ENCODE peak calls at places on chromosomes 11 and 22, in five cellular contexts. Z, C, V, L and M are unnamed samples.

GRCh38 chr11:32847511-32847910 is 17.8 kb downstream of the PRRG4 start:
- DNase-seq in V (no peak), L (no peak), C (no peak), Z (no peak), M (no peak)

GRCh38 chr11:68457898-68458249 is 2.7 kb upstream of the PPP6R3 start:
- DNase-seq in L (no peak), C (no peak), Z (no peak), V (no peak), M (no peak)

GRCh38 chr11:102360681-102361080 is 13.7 kb downstream of the BIRC2 start:
- DNase-seq in V (no peak), C (no peak), Z (no peak), L (peak; percentile 32), M (no peak)

GRCh38 chr11:58866788-58867187 is 22.3 kb upstream of the GLYATL2 start:
- DNase-seq in C (no peak), L (no peak), V (no peak), Z (no peak), M (no peak)

GRCh38 chr11:464316-464715 is 14.2 kb downstream of the PTDSS2 start:
- DNase-seq in Z (no peak), V (no peak), C (no peak), L (no peak), M (no peak)

GRCh38 chr11:17542249-17542648 is 2.0 kb downstream of the USH1C start:
- DNase-seq in C (no peak), L (no peak), V (peak; percentile 1), Z (no peak), M (no peak)

GRCh38 chr22:44274918-44275665 is 37.7 kb downstream of the SHISAL1 start:
- DNase-seq in L (no peak), V (no peak), C (no peak), Z (no peak), M (no peak)

GRCh38 chr11:62974848-62975522 is 9.8 kb downstream of the SLC22A6 start:
- DNase-seq in C (peak; percentile 84), V (peak; percentile 56), L (no peak), Z (peak; percentile 67), M (no peak)

GRCh38 chr11:86486261-86487030 is 111.8 kb downstream of the CCDC81 start:
- DNase-seq in C (no peak), Z (no peak), V (no peak), L (no peak), M (no peak)

GRCh38 chr11:1844221-1845094 is 5.7 kb downstream of the TNNI2 start:
- DNase-seq in C (no peak), Z (no peak), V (peak; percentile 73), L (peak; percentile 22), M (no peak)

GRCh38 chr22:38952382-38952993 is 4.9 kb upstream of the APOBEC3A start:
- DNase-seq in C (no peak), V (no peak), L (no peak), Z (no peak), M (no peak)

GRCh38 chr11:46982797-46983452 is 46.4 kb downstream of the CSTPP1 start:
- DNase-seq in C (no peak), V (no peak), L (no peak), Z (no peak), M (no peak)

GRCh38 chr11:15057352-15057751 is 16.0 kb upstream of the CALCB start:
- DNase-seq in C (no peak), L (no peak), V (no peak), Z (no peak), M (no peak)

GRCh38 chr11:76704171-76704948 is 33.8 kb upstream of the LRRC32 start:
- DNase-seq in L (no peak), V (no peak), C (no peak), Z (no peak), M (no peak)

GRCh38 chr11:23502821-23503220 is 642.5 kb upstream of the CCDC179 start:
- DNase-seq in Z (no peak), C (no peak), V (no peak), L (no peak), M (no peak)
- H3K4me1 ChIP-seq in Z (no peaks in the 10 kb centered on the region), C (no peaks in the 10 kb centered on the region), V (no peaks in the 10 kb centered on the region), L (no peaks in the 10 kb centered on the region), M (no peaks in the 10 kb centered on the region)

GRCh38 chr22:10780281-10780680 is 4747.7 kb upstream of the OR11H1 start:
- DNase-seq in L (no peak), Z (no peak), C (no peak), V (no peak), M (no peak)
- H3K9me3 ChIP-seq in L (no peaks in the 10 kb centered on the region), Z (peaks cover 54% of the 10 kb centered on the region), C (peaks cover 3% of the 10 kb centered on the region), V (peaks cover 23% of the 10 kb centered on the region), M (no peaks in the 10 kb centered on the region)

GRCh38 chr11:128497057-128497957 is 90.1 kb downstream of the ETS1 start:
- DNase-seq in C (no peak), L (no peak), V (no peak), Z (no peak), M (peak; percentile 95)
- H3K4me1 ChIP-seq in C (peaks cover 4% of the 10 kb centered on the region), L (peaks cover 90% of the 10 kb centered on the region), V (peaks cover 100% of the 10 kb centered on the region), Z (no peaks in the 10 kb centered on the region), M (peaks cover 100% of the 10 kb centered on the region)

DNA sequence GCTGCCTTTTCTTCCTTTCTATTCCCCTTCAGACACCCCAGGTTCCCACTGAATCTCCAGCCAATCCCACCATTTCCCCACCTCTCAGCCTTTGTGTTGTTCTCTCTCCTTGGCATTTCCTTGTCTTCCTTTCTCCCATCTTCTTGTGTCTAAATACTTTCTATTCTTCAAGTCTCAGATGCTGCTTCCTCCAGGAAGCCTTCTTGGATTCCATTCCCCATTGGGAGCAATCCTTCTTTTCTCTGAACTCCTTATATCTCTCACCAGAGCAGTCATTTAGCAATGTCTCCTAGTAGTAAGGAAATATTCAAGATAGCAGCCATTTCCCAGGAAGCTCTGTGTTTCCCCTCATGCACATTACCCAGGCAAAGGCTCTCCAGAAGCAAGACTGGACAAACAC is 15.4 kb downstream of the YPEL4 start:
- DNase-seq in C (no peak), L (no peak), Z (no peak), V (no peak), M (no peak)
- H3K9me3 ChIP-seq in C (no peaks in the 10 kb centered on the region), L (no peaks in the 10 kb centered on the region), Z (no peaks in the 10 kb centered on the region), V (no peaks in the 10 kb centered on the region), M (no peaks in the 10 kb centered on the region)

DNA sequence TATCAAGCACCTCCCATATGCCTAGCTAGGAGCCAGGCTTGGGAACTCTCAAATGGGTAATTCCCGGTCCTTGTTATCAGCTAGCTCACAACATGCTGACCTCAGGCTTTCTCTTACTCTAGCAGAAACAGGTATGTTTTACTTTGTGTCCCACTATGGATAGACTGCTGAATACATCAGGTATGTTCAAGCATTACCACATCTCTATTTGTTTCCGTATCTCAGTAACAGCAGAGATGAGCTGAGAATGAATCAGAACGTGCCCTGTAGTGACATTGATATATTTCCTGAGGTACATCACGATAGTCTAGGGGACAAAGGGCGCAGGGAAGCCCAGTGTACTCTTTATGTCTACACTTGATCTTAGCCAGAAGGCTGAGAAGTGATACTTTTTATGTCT is 29.3 kb downstream of the SHISA8 start:
- DNase-seq in C (no peak), V (no peak), Z (no peak), L (no peak), M (no peak)
- H3K4me1 ChIP-seq in C (no peaks in the 10 kb centered on the region), V (peaks cover 37% of the 10 kb centered on the region), Z (no peaks in the 10 kb centered on the region), L (no peaks in the 10 kb centered on the region), M (no peaks in the 10 kb centered on the region)

DNA sequence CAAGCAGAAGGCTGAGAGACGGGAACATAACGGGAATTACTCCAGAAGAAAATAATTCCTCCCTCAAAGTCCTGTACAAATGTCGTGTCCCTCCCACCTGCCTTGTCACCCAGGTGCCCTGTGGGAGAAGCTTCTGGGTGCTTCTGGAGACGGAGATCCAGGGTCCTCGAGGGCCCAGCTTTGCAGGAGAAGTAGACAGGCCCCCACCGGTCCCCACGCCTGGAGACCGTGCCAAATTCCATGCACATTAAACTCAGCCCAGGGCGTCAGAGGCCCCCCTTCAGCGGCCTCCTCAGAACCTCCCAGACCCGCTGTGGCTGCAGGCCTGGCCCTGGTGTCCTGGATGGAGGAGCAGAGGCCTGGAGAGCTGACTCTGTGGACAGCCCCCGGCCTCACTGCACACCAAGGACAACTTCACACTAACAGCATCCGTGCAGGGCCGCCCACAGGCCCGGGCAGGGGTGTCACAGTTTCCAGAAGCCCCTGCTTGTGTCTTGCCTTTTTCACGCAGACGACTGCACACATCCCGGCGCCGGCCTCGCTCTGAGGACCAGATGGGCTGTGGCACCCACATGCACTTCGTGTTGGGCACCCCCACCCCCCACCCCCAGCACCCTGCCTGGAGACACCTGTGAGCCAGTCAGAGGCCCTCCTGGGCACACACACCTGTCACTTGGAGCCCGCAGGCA is 734.3 kb downstream of the BRD1 start:
- DNase-seq in V (no peak), L (no peak), C (no peak), Z (no peak), M (no peak)
- H3K9me3 ChIP-seq in V (no peaks in the 10 kb centered on the region), L (no peaks in the 10 kb centered on the region), C (no peaks in the 10 kb centered on the region), Z (no peaks in the 10 kb centered on the region), M (no peaks in the 10 kb centered on the region)

DNA sequence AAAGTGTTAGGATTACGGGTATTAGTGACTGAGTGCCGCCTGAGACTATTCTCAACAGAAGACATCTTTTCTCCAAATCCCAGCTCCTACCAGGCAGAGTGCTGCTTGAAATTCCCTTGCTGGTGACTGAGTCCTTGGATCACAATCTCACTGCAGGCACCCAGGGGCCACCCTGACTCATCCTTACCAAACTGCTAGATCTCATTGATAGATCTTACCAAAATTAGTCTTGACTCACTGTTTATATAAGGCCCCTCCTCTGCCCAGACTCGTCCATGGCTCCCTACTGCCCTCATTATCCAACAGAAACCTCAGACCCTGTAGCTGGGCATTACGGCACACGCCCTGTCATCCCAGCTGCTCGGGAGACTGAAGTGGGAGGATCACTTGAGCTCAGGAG is 14.7 kb downstream of the TBC1D10A start:
- DNase-seq in Z (no peak), C (no peak), L (no peak), V (no peak), M (no peak)
- H3K4me1 ChIP-seq in Z (peaks cover 5% of the 10 kb centered on the region), C (peaks cover 3% of the 10 kb centered on the region), L (peaks cover 96% of the 10 kb centered on the region), V (peaks cover 98% of the 10 kb centered on the region), M (peaks cover 43% of the 10 kb centered on the region)

GRCh38 chr11:132084433-132084832 is 714.0 kb downstream of the NTM start:
- DNase-seq in Z (no peak), L (no peak), V (no peak), C (no peak), M (no peak)
- H3K9me3 ChIP-seq in Z (peaks cover 47% of the 10 kb centered on the region), L (no peaks in the 10 kb centered on the region), V (peaks cover 74% of the 10 kb centered on the region), C (no peaks in the 10 kb centered on the region), M (peaks cover 24% of the 10 kb centered on the region)

DNA sequence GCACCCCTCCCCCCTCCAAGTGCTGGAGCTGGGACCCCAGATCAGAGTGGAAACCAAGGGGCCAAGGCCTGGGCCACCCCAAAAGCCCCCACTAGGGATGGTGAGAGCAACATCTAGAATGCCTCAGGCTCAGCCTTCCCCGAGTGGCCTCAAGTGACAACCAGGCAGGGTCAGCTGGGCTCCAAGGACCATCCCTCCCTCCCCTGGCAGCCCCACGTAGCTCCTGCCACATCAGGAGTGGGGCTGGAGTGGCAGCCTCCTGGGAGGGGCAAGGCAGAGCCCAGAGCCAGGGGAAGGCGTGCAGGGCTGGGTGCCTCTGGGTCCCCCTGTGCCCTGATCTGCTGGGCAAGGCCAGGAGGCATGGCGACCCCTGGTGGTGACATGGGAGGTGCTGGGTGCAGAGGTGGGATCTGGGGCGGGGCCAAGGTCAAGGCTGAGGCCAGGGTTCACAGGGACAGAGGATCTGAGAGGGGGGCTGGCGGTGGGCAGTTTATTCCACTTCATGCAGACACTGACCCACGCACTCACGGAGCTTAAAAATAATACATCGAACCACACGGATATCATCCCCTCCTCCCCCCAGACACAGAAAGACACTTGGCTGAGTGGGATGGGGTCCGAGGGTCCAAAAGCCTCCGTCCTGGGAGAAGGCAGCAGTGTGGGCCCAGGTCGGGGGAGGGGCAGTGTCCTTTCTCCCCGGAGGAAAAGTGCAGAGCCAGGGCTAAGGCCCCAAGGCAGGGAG is 15.8 kb upstream of the EHD1 start:
- DNase-seq in L (peak; percentile 71), Z (peak; percentile 98), V (peak; percentile 91), C (peak; percentile 89), M (no peak)
- H3K4me1 ChIP-seq in L (no peaks in the 10 kb centered on the region), Z (no peaks in the 10 kb centered on the region), V (peaks cover 46% of the 10 kb centered on the region), C (no peaks in the 10 kb centered on the region), M (peaks cover 12% of the 10 kb centered on the region)